ENCODE peak calls at places on chromosomes 4 and X, in ten cellular contexts. D is GM12878, Z is heart left ventricle, L is prostate gland, Y is uterus, P is IMR-90, T is A549, E is body of pancreas, M is suprapubic skin, I is HCT116. V is an unnamed sample. For H3K4me1, the result is how much of the 10 kb centered on the place peaks cover.

GRCh38 chr4:183132865-183133264 is 33.8 kb downstream of the WWC2 start:
- DNase-seq in I (no peak), Z (no peak), M (no peak), Y (no peak), E (no peak), T (no peak), D (no peak), P (no peak), L (no peak), V (no peak)

GRCh38 chrX:15855562-15856256 is 1.1 kb upstream of the AP1S2 start:
- DNase-seq in Z (no peak), L (no peak), I (no peak), Y (no peak), P (no peak), T (no peak), D (no peak), E (no peak), M (no peak), V (no peak)

GRCh38 chrX:129961180-129962083 is 21.0 kb upstream of the BCORL1 start:
- DNase-seq in L (peak), T (peak), D (peak), P (no peak), Z (peak), Y (no peak), E (peak), I (peak), M (peak), V (peak)

GRCh38 chr4:184845367-184846011 is 19.7 kb upstream of the ACSL1 start:
- DNase-seq in L (no peak), M (no peak), P (peak), Z (no peak), Y (no peak), E (no peak), I (no peak), T (no peak), D (no peak), V (no peak)

GRCh38 chrX:133384454-133384853 is 30.8 kb downstream of the GPC4 start:
- DNase-seq in D (no peak), E (no peak), Z (no peak), L (no peak), T (no peak), P (no peak), M (no peak), I (no peak), Y (no peak), V (no peak)

GRCh38 chrX:104347860-104348259 is 93.1 kb upstream of the ESX1 start:
- DNase-seq in L (no peak), I (no peak), Y (no peak), E (no peak), M (no peak), T (no peak), D (no peak), Z (no peak), P (no peak), V (no peak)

GRCh38 chr4:102449751-102450352 is 51.3 kb upstream of the NFKB1 start:
- DNase-seq in L (peak), Z (peak), E (peak), P (peak), D (peak), Y (no peak), I (peak), M (no peak), T (peak), V (peak)

GRCh38 chrX:48761674-48762471 is at the start of gene GLOD5:
- DNase-seq in I (peak), M (no peak), P (no peak), Z (no peak), Y (no peak), E (peak), L (peak), T (peak), D (no peak), V (peak)

GRCh38 chrX:49155243-49155899 is 7.2 kb upstream of the MAGIX start:
- DNase-seq in Y (peak), M (no peak), P (peak), T (peak), L (peak), D (no peak), E (no peak), Z (peak), I (peak), V (peak)

GRCh38 chr4:28248269-28248668 is 1387.6 kb downstream of the STIM2 start:
- DNase-seq in D (no peak), L (no peak), M (no peak), T (no peak), E (no peak), Z (no peak), P (no peak), Y (no peak), I (no peak), V (no peak)

GRCh38 chrX:150768580-150769190 is 75.5 kb downstream of the MTMR1 start:
- DNase-seq in L (no peak), Z (no peak), T (no peak), I (no peak), P (no peak), E (no peak), M (no peak), Y (no peak), D (no peak), V (no peak)

GRCh38 chr4:175891863-175892262 is 79.8 kb upstream of the GPM6A start:
- DNase-seq in T (peak), I (peak), P (peak), L (peak), E (no peak), Y (no peak), D (no peak), M (no peak), Z (no peak), V (no peak)

GRCh38 chr4:3766207-3766790 is at the start of gene ADRA2C:
- DNase-seq in M (no peak), T (peak), D (no peak), Z (no peak), L (no peak), Y (peak), I (no peak), E (peak), P (no peak), V (no peak)

GRCh38 chr4:147901886-147902285 is 170.0 kb downstream of the ARHGAP10 start:
- DNase-seq in Z (no peak), L (no peak), P (peak), Y (no peak), D (no peak), E (no peak), I (no peak), M (no peak), T (no peak), V (no peak)

GRCh38 chr4:38237139-38237538 is 276.9 kb downstream of the PTTG2 start:
- DNase-seq in I (no peak), P (peak), L (no peak), Z (no peak), E (no peak), Y (no peak), M (no peak), D (no peak), T (no peak), V (no peak)

GRCh38 chr4:1169691-1170096 is 2.7 kb downstream of the SPON2 start:
- DNase-seq in D (no peak), P (no peak), I (no peak), T (no peak), M (no peak), L (no peak), Y (no peak), Z (no peak), E (no peak), V (no peak)

GRCh38 chr4:1535926-1536578 is 129.8 kb upstream of the NKX1-1 start:
- DNase-seq in L (no peak), Y (no peak), M (no peak), D (no peak), Z (peak), E (no peak), T (no peak), I (no peak), P (no peak), V (no peak)

GRCh38 chr4:99574530-99575314 is at the start of gene MTTP:
- DNase-seq in T (no peak), D (no peak), Z (no peak), E (no peak), M (no peak), Y (no peak), P (no peak), L (no peak), I (no peak), V (no peak)

GRCh38 chr4:99578679-99579078 is 4.1 kb downstream of the MTTP start:
- DNase-seq in E (no peak), P (no peak), I (no peak), D (no peak), L (no peak), Y (no peak), T (no peak), M (no peak), Z (no peak), V (no peak)

GRCh38 chr4:99573735-99574368 is 772 bp upstream of the MTTP start:
- DNase-seq in E (no peak), Y (no peak), M (no peak), T (no peak), D (no peak), I (no peak), P (no peak), Z (no peak), L (no peak), V (no peak)

DNA sequence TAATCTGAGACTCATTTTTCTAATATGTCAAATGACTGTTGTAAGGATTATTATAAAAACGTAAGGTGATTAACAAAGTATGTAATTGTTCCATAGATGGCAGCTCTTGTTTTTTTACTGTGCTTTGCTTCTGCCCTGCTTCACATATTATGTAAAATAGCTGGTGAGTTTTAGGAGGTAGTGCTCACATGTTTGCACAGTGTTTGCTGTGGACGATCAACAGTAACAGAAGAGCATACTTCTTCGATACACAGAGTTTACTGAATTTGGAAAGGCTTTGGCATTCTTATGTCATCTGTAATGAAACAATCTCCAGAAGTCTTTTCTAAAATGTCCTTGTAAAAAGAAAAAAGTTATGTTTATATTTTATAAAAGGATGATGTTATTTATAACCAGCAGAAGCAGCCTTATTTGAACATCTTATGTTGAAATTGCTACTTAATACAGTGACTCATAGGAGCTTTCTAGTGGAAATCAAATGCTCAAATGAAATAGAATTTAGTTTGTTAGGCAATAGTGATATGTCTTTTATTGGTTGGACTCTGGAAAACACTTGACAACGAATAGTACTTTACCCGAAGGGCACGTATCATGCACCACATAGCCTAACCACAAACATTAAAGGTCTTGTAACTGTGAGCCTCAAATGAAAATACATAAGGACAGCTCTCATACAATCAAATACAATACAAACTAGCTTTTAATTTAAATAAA is 1.9 kb upstream of the MTTP start:
- DNase-seq in M (no peak), T (no peak), E (no peak), L (no peak), D (no peak), P (peak), I (no peak), Z (no peak), Y (no peak), V (no peak)
- TF ChIP-seq POLR2A in M (no peak), T (no peak), E (no peak), L (no peak), D (no peak), P (no peak), I (no peak), Z (no peak), Y (no peak), V (no peak)

DNA sequence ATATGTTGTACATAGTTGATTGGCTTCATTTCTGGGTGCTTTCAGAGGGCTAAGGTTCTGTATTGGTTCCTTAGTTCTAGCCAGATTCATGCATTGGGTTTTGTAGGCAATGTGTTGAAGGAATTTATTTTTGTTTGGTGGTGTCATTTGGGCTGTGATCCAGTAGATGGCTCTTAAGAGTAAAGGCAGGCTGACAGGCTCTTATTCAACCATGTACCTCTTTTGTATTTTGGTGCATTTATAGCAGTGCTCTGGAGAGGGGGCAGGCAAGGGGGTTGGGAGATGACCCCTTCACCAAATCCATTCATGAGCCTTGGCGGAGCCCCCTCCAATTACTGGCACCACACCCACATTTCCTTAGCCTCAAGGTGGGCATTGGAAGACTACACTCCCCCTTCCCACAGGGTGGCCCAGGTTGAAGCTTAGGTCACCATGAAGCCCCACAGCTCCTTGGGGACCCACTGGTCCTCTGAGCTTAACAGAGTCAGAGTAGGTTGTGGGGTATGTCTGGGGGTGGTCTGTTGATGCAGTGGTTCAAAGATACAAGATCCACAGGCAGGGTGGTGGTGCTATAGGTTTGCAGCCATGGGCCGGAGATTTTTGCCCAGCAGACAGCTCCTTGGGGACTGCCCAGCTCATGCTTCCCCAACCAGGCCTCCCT is 143.0 kb upstream of the GNPDA2 start:
- DNase-seq in Y (no peak), P (no peak), E (no peak), D (no peak), T (no peak), M (no peak), Z (no peak), L (no peak), I (no peak), V (no peak)
- TF ChIP-seq CTCF in Y (no peak), P (no peak), E (no peak), D (no peak), T (no peak), M (no peak), Z (no peak), L (no peak), I (no peak), V (no peak)

GRCh38 chr4:54228563-54229501 is at the start of gene PDGFRA:
- DNase-seq in P (peak), Z (peak), T (no peak), M (peak), I (no peak), D (no peak), E (no peak), Y (peak), L (no peak), V (no peak)
- H3K4me1 ChIP-seq in P (under half), Z (half or more), T (under half), M (half or more), I (under half), D (under half), E (half or more), Y (under half), L (under half), V (half or more)

GRCh38 chr4:180394730-180395129 is 1848.5 kb upstream of the TENM3 start:
- DNase-seq in P (no peak), I (no peak), D (no peak), Y (no peak), E (no peak), T (no peak), Z (no peak), L (no peak), M (no peak), V (no peak)
- TF ChIP-seq POLR2A in P (no peak), I (no peak), D (no peak), Y (no peak), E (no peak), T (no peak), Z (no peak), L (no peak), M (no peak), V (no peak)

GRCh38 chrX:121256653-121257052 is 209.2 kb downstream of the GLUD2 start:
- DNase-seq in Z (no peak), E (no peak), I (no peak), D (no peak), L (no peak), Y (no peak), P (no peak), T (no peak), M (no peak), V (no peak)

GRCh38 chrX:121260568-121261240 is 213.3 kb downstream of the GLUD2 start:
- DNase-seq in P (no peak), L (no peak), D (no peak), E (no peak), M (no peak), Y (no peak), T (no peak), I (no peak), Z (no peak), V (no peak)

GRCh38 chrX:121258545-121258944 is 211.1 kb downstream of the GLUD2 start:
- DNase-seq in Z (no peak), M (no peak), Y (no peak), T (no peak), D (no peak), E (no peak), I (no peak), L (no peak), P (no peak), V (no peak)

GRCh38 chrX:121254336-121254735 is 206.9 kb downstream of the GLUD2 start:
- DNase-seq in Y (no peak), P (no peak), E (no peak), I (no peak), Z (no peak), D (no peak), L (no peak), M (no peak), T (peak), V (no peak)

DNA sequence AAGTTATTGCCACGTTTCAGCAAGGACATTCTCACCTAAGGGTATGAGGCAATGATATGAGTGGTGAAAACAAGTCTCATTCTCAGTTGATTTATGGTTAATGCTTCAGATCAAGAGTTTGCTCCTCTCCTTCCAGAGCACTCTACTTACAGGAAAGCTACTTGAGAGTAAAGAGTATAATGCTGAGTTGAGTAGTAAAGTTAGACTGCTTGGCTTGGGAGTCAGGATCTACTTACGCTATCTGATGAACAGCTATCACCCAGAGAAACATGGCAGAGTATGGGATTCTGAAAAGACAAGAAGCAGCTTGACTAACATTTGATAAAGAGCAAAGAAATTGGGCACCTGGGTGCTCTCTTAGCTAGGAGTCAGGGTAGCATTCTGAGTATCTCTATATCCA is 211.8 kb downstream of the GLUD2 start:
- DNase-seq in M (no peak), L (no peak), E (no peak), T (no peak), D (no peak), I (no peak), P (no peak), Y (no peak), Z (no peak), V (no peak)
- TF ChIP-seq CTCF in M (no peak), L (no peak), E (no peak), T (no peak), D (no peak), I (no peak), P (no peak), Y (no peak), Z (no peak), V (no peak)

GRCh38 chr4:2689825-2690700 is 66.1 kb downstream of the TNIP2 start:
- DNase-seq in M (no peak), L (no peak), Z (no peak), T (no peak), Y (no peak), I (no peak), P (no peak), D (peak), E (no peak), V (no peak)

GRCh38 chr4:2688697-2689096 is 67.4 kb downstream of the TNIP2 start:
- DNase-seq in M (no peak), Y (no peak), P (no peak), I (no peak), Z (no peak), E (no peak), L (no peak), D (no peak), T (no peak), V (no peak)

GRCh38 chr4:2691952-2692435 is 64.1 kb downstream of the TNIP2 start:
- DNase-seq in E (no peak), T (no peak), Z (no peak), Y (no peak), L (no peak), P (no peak), M (no peak), I (no peak), D (peak), V (no peak)

GRCh38 chr4:2689114-2689513 is 67.0 kb downstream of the TNIP2 start:
- DNase-seq in Y (no peak), L (no peak), M (no peak), Z (no peak), E (no peak), T (no peak), P (no peak), I (no peak), D (no peak), V (no peak)

DNA sequence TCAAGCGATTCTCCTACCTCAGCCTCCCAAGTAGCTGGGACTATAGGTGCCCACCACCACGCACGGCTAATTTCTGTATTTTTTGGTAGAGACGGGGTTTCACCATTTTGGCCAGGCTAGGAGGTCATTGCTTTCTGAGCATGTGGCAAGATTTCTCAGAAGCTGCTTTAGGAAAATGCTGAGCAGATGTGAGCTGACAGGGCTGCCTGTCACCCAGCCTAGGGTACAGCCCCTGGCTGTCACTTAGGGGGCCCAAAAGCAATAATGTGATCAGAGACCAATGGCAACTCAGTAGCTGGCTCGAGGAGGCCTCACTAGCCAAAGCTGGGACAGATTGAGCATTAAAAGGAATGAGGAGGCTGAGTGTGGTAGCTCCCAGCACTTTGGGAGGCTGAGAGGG is 64.8 kb downstream of the TNIP2 start:
- DNase-seq in T (no peak), P (no peak), M (no peak), D (no peak), Z (no peak), I (no peak), E (no peak), L (no peak), Y (no peak), V (no peak)
- H3K4me1 ChIP-seq in T (under half), P (under half), M (under half), D (under half), Z (under half), I (under half), E (under half), L (under half), Y (under half), V (under half)

GRCh38 chrX:53433651-53434639 is at the start of gene HSD17B10:
- DNase-seq in P (peak), Z (peak), L (peak), Y (peak), I (peak), D (peak), E (peak), M (peak), T (peak), V (peak)
- TF ChIP-seq POLR2A in P (peak), Z (no peak), L (no peak), Y (peak), I (peak), D (peak), E (peak), M (no peak), T (peak), V (no peak)

DNA sequence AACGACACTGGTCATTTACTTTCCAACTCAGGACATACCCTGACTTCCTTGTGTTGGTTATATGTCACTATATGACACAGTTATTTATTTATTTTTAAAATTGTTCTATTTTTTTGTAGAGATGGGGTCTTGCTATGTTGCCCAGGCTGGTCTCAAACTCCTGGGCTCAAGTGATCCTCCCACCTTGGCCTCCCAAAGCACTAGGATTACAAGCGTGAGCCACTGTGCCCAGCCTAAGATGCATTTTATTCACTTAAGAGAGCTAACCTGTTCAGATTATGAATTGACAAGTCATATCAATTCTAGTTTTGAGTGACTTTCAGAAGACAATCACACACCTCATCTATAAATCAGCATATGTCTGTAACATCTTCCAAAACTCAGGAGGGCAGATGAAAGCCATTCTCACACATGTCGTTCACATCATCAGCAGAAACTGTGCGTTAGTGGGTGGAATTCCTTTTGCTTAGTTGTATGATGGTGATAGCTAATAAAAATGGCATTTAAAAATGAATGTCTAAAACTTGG is 9.4 kb upstream of the RHOH start:
- DNase-seq in D (no peak), Y (no peak), T (no peak), M (no peak), P (no peak), Z (no peak), L (no peak), E (no peak), I (no peak), V (no peak)
- TF ChIP-seq CTCF in D (no peak), Y (no peak), T (no peak), M (no peak), P (no peak), Z (no peak), L (no peak), E (no peak), I (no peak), V (no peak)

V was measured in stomach.